ENCODE peak calls at places on chromosomes 2 and 18, in five cellular contexts. One of them, this sample, is unnamed.

GRCh38 chr2:204989877-204990276 is 444.6 kb downstream of the PARD3B start:
- DNase-seq in GM19239: no peak
- DNase-seq in activated CD8-positive, alpha-beta memory T cell treated with anti-CD3 and anti-CD28 coated beads, Interleukin-2, amount 50 U/mL, for 48 hours: no peak
- DNase-seq in A549: no peak
- DNase-seq in posterior cingulate gyrus: no peak
- DNase-seq in this sample: no peak

GRCh38 chr2:230902180-230902899 is 22.7 kb downstream of the GPR55 start:
- DNase-seq in A549: peak
- DNase-seq in GM19239: peak
- DNase-seq in posterior cingulate gyrus: no peak
- DNase-seq in activated CD8-positive, alpha-beta memory T cell treated with anti-CD3 and anti-CD28 coated beads, Interleukin-2, amount 50 U/mL, for 48 hours: peak
- DNase-seq in this sample: peak

GRCh38 chr2:109447251-109447661 is 166.5 kb downstream of the SEPTIN10 start:
- DNase-seq in A549: no peak
- DNase-seq in GM19239: no peak
- DNase-seq in activated CD8-positive, alpha-beta memory T cell treated with anti-CD3 and anti-CD28 coated beads, Interleukin-2, amount 50 U/mL, for 48 hours: no peak
- DNase-seq in posterior cingulate gyrus: no peak
- DNase-seq in this sample: no peak

GRCh38 chr2:15303874-15304273 is 257.3 kb downstream of the NBAS start:
- DNase-seq in activated CD8-positive, alpha-beta memory T cell treated with anti-CD3 and anti-CD28 coated beads, Interleukin-2, amount 50 U/mL, for 48 hours: no peak
- DNase-seq in GM19239: no peak
- DNase-seq in A549: no peak
- DNase-seq in posterior cingulate gyrus: no peak
- DNase-seq in this sample: no peak

GRCh38 chr2:85423525-85423924 is 5.0 kb downstream of the SH2D6 start:
- DNase-seq in activated CD8-positive, alpha-beta memory T cell treated with anti-CD3 and anti-CD28 coated beads, Interleukin-2, amount 50 U/mL, for 48 hours: no peak
- DNase-seq in posterior cingulate gyrus: no peak
- DNase-seq in A549: no peak
- DNase-seq in GM19239: no peak
- DNase-seq in this sample: no peak

GRCh38 chr2:226740039-226740648 is 59.5 kb downstream of the IRS1 start:
- DNase-seq in GM19239: no peak
- DNase-seq in activated CD8-positive, alpha-beta memory T cell treated with anti-CD3 and anti-CD28 coated beads, Interleukin-2, amount 50 U/mL, for 48 hours: no peak
- DNase-seq in posterior cingulate gyrus: no peak
- DNase-seq in A549: no peak
- DNase-seq in this sample: no peak

GRCh38 chr2:6896930-6897759 is 19.6 kb downstream of the RSAD2 start:
- DNase-seq in A549: peak
- DNase-seq in GM19239: no peak
- DNase-seq in posterior cingulate gyrus: no peak
- DNase-seq in activated CD8-positive, alpha-beta memory T cell treated with anti-CD3 and anti-CD28 coated beads, Interleukin-2, amount 50 U/mL, for 48 hours: no peak
- DNase-seq in this sample: peak

GRCh38 chr2:239166201-239166834 is 234.5 kb downstream of the HDAC4 start:
- DNase-seq in A549: no peak
- DNase-seq in activated CD8-positive, alpha-beta memory T cell treated with anti-CD3 and anti-CD28 coated beads, Interleukin-2, amount 50 U/mL, for 48 hours: no peak
- DNase-seq in GM19239: no peak
- DNase-seq in posterior cingulate gyrus: peak
- DNase-seq in this sample: no peak

GRCh38 chr2:37415128-37415817 is 70.8 kb downstream of the QPCT start:
- DNase-seq in A549: peak
- DNase-seq in posterior cingulate gyrus: no peak
- DNase-seq in activated CD8-positive, alpha-beta memory T cell treated with anti-CD3 and anti-CD28 coated beads, Interleukin-2, amount 50 U/mL, for 48 hours: no peak
- DNase-seq in GM19239: no peak
- DNase-seq in this sample: no peak

GRCh38 chr18:23334569-23334968 is 118.5 kb upstream of the RIOK3 start:
- DNase-seq in activated CD8-positive, alpha-beta memory T cell treated with anti-CD3 and anti-CD28 coated beads, Interleukin-2, amount 50 U/mL, for 48 hours: no peak
- DNase-seq in A549: no peak
- DNase-seq in posterior cingulate gyrus: no peak
- DNase-seq in GM19239: no peak
- DNase-seq in this sample: no peak

GRCh38 chr2:177806025-177806424 is 266.6 kb downstream of the PDE11A start:
- DNase-seq in activated CD8-positive, alpha-beta memory T cell treated with anti-CD3 and anti-CD28 coated beads, Interleukin-2, amount 50 U/mL, for 48 hours: no peak
- DNase-seq in GM19239: no peak
- DNase-seq in A549: no peak
- DNase-seq in posterior cingulate gyrus: no peak
- DNase-seq in this sample: no peak

GRCh38 chr2:38017836-38018235 is 58.1 kb downstream of the CYP1B1 start:
- DNase-seq in posterior cingulate gyrus: no peak
- DNase-seq in GM19239: no peak
- DNase-seq in activated CD8-positive, alpha-beta memory T cell treated with anti-CD3 and anti-CD28 coated beads, Interleukin-2, amount 50 U/mL, for 48 hours: no peak
- DNase-seq in A549: no peak
- DNase-seq in this sample: no peak

GRCh38 chr2:50951416-50951815 is 80.5 kb downstream of the NRXN1 start:
- DNase-seq in A549: no peak
- DNase-seq in activated CD8-positive, alpha-beta memory T cell treated with anti-CD3 and anti-CD28 coated beads, Interleukin-2, amount 50 U/mL, for 48 hours: no peak
- DNase-seq in posterior cingulate gyrus: no peak
- DNase-seq in GM19239: no peak
- DNase-seq in this sample: no peak

GRCh38 chr2:161237397-161238263 is 70.6 kb upstream of the PSMD14 start:
- DNase-seq in activated CD8-positive, alpha-beta memory T cell treated with anti-CD3 and anti-CD28 coated beads, Interleukin-2, amount 50 U/mL, for 48 hours: peak
- DNase-seq in posterior cingulate gyrus: peak
- DNase-seq in A549: no peak
- DNase-seq in GM19239: no peak
- DNase-seq in this sample: peak

GRCh38 chr2:239546541-239546940 is 145.7 kb upstream of the HDAC4 start:
- DNase-seq in GM19239: no peak
- DNase-seq in activated CD8-positive, alpha-beta memory T cell treated with anti-CD3 and anti-CD28 coated beads, Interleukin-2, amount 50 U/mL, for 48 hours: no peak
- DNase-seq in A549: no peak
- DNase-seq in posterior cingulate gyrus: peak
- DNase-seq in this sample: no peak

GRCh38 chr2:151029406-151030157 is 232.1 kb downstream of the RBM43 start:
- DNase-seq in GM19239: no peak
- DNase-seq in posterior cingulate gyrus: no peak
- DNase-seq in A549: no peak
- DNase-seq in activated CD8-positive, alpha-beta memory T cell treated with anti-CD3 and anti-CD28 coated beads, Interleukin-2, amount 50 U/mL, for 48 hours: no peak
- DNase-seq in this sample: no peak

This sample was measured in Ammon's horn.